ENCODE peak calls at places on chromosomes 1 and 21, in five cellular contexts. N is mesothelial cell of epicardium, B is heart left ventricle, R is stomach, E is breast epithelium. D is an unnamed sample.

GRCh38 chr1:114061431-114061830 is 82.2 kb downstream of the OLFML3 start:
- DNase-seq in N (no peak), B (no peak), R (no peak), E (no peak), D (no peak)

GRCh38 chr1:1048765-1049164 is 25.3 kb downstream of the RNF223 start:
- DNase-seq in N (no peak), B (no peak), R (no peak), E (no peak), D (no peak)

GRCh38 chr1:115642168-115643072 is 650 bp downstream of the VANGL1 start:
- DNase-seq in N (peak), B (peak), R (peak), E (no peak), D (no peak)

GRCh38 chr1:167808104-167808503 is 86.3 kb downstream of the MPZL1 start:
- DNase-seq in N (no peak), B (no peak), R (no peak), E (no peak), D (no peak)

GRCh38 chr1:234755449-234755863 is 145.5 kb upstream of the IRF2BP2 start:
- DNase-seq in N (no peak), B (peak), R (peak), E (peak), D (no peak)

GRCh38 chr1:199269241-199269640 is 630.4 kb downstream of the PTPRC start:
- DNase-seq in N (no peak), B (no peak), R (no peak), E (no peak), D (no peak)

GRCh38 chr1:201404016-201404598 is 5.0 kb upstream of the LAD1 start:
- DNase-seq in N (no peak), B (no peak), R (no peak), E (no peak), D (no peak)

GRCh38 chr21:45325206-45326168 is 37.8 kb upstream of the POFUT2 start:
- DNase-seq in N (no peak), B (peak), R (no peak), E (no peak), D (no peak)

GRCh38 chr1:87084247-87084836 is 169.9 kb downstream of the HS2ST1 start:
- DNase-seq in N (no peak), B (no peak), R (no peak), E (no peak), D (no peak)

GRCh38 chr1:42419449-42419848 is 36.4 kb downstream of the ZMYND12 start:
- DNase-seq in N (no peak), B (peak), R (no peak), E (no peak), D (no peak)

DNA sequence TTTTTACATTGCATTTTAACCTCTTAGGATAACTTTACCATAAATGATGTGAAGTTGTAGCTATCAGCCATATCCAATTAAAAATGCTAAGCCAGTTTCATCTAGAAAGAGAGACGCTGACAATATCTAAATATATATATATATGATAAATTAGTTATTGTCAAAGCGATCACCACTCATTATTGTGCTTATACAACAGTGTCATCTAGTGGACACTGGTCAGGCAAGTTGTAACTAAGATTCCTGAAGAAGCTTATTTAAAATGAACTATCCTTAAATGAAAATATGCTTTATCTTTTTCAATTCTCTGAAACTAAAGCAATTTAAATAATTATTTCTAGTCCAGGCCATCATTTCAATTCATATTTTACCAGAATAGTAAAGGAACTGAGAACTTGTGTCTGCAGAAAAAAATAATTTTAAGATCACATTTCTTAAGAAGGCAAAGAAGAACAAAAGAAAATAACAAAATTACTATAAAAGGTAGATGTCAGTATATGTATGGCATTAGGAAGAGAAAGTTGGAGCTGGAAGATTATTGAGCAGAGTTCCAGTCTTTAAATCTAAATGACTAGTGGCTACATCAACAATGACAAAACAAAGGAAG is 193.3 kb upstream of the SNX7 start:
- DNase-seq in N (no peak), B (no peak), R (no peak), E (no peak), D (peak)
- TF ChIP-seq CTCF in N (peak), B (peak), R (peak), E (no peak), D (no peak)

DNA sequence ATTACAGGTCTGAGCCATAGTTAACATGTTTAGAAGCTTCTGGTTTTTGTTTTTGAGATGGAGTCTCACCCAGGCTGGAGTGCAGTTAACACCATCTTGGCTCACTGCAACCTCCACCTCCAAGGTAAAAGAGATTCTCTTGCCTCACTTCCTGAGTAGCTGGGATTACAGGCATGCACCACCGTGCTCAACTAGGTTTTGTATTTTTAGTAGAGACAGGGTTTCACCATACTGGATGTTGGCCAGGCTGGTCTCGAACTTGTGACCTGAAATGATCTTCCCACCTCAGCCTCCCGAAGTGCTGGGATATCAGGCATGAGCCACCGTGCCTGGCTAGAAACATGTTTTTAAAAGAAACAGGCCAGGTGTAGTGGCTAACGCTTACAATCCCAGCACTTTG is 10.5 kb downstream of the NDUFS5 start:
- DNase-seq in N (no peak), B (no peak), R (no peak), E (no peak), D (no peak)
- TF ChIP-seq CTCF in N (no peak), B (no peak), R (no peak), E (no peak), D (no peak)

DNA sequence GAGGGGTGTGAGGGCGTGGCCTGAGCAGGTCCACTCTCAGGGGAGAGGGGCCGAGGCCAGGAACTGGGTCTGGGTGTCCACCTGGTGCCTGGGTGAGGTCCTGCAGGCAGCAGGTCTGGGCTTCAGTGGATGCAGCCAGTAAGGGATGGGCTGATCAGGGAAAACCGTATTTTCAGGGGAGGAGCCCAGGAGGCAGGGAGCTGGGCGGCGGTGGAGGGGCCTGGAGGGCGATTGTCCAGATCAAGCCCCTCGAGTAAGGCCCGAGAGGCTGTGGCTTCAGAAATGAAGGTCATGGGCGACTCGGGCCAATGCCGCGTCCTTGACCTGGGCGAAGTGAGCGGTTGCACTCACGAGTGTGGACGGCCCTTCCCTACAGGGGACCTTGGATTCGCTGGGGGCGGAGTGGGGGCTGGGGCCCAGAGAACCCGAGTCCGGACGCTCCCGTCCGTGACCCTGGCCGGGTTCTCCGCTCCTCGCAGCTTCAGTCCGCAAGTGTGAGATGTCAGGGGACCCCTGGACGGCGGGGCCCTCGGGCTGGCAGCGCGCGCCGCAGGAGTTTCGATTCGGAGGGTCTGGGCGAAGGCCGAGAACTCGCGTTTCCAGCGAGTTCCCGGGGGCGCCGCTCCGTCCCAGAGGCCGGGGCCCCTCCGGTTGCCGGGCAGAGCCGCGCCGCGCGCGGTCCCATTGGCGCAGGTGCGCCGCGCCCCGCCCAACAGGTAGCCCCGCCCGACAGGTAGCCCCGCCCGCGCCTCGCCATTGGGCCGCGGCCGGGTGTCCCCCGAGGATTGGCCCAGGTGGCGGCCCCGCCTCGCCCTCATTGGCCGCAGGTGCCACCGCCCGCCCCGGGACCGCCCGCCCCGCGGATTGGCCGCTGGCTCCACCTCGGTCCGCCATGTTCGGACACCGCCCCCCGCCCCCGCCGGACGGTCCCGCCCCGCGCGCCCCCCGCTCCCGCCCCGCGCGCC is at the start of gene PRKCZ:
- DNase-seq in N (peak), B (peak), R (peak), E (peak), D (peak)
- TF ChIP-seq CTCF in N (peak), B (no peak), R (peak), E (no peak), D (peak)

GRCh38 chr1:52848423-52848822 is 5.9 kb downstream of the ZYG11A start:
- DNase-seq in N (no peak), B (no peak), R (no peak), E (no peak), D (no peak)

DNA sequence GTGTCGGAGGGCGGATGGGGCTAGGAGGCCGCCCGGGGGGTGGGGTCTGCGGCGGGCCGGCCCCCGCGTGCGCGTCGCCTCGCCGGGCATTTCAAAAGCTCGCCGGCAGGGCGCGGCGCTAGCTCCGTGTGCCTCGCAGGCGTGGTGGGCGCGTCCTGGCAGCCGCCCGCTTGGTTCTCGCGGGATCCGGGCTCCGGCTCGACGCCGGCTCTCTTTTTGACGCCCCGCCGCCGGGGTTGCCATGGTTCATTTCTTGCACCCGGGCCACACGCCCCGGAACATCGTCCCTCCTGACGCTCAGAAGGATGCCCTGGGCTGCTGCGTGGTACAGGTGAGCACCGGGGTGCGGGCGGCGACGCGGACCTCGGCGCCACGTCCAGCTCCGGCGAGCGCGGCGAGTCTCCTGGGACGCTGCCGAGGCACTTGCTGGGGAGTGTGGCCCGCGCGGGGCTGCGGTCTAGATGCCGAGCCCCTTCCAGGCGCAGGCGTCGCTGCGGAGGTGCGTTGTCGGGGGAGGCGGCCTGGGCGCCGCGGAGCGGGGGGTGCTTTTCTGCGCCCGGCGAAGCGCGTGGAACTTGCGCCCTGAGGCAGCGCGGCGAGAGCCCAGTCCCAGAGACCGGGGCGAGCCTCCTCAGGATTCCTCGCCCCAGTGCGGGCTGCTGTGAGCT is at the start of gene ZYG11A:
- DNase-seq in N (peak), B (peak), R (peak), E (peak), D (no peak)
- TF ChIP-seq CTCF in N (peak), B (no peak), R (peak), E (no peak), D (no peak)

GRCh38 chr1:94737124-94737998 is 82.8 kb upstream of the SLC44A3 start:
- DNase-seq in N (no peak), B (no peak), R (no peak), E (no peak), D (no peak)
- TF ChIP-seq CTCF in N (no peak), B (no peak), R (no peak), E (no peak), D (no peak)

DNA sequence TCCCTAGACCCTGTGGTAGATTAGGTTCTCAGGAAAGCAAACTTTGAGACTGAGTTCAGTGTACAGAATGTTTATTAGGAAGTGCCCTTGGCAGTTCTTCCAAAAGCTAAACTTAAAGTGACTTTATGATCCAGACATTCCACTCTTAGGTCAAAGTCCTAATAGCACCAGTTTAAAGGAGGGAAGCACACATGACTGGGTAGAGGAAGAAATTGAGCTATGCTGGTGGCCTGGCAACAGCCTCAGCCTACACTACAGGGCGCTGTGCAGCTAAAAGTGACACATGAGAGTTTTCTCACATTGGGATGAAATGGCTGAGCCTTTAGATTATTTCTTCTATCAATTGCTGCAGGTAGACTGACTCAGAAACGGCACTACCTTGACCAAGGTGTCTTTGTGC is 280.4 kb downstream of the BRINP2 start:
- DNase-seq in N (no peak), B (no peak), R (peak), E (no peak), D (no peak)
- TF ChIP-seq CTCF in N (no peak), B (no peak), R (no peak), E (no peak), D (peak)

GRCh38 chr1:153174624-153175023 is 23.9 kb upstream of the SPRR2G start:
- DNase-seq in N (no peak), B (no peak), R (no peak), E (no peak), D (no peak)

GRCh38 chr1:153178922-153179321 is 24.3 kb upstream of the LELP1 start:
- DNase-seq in N (no peak), B (no peak), R (no peak), E (no peak), D (no peak)

DNA sequence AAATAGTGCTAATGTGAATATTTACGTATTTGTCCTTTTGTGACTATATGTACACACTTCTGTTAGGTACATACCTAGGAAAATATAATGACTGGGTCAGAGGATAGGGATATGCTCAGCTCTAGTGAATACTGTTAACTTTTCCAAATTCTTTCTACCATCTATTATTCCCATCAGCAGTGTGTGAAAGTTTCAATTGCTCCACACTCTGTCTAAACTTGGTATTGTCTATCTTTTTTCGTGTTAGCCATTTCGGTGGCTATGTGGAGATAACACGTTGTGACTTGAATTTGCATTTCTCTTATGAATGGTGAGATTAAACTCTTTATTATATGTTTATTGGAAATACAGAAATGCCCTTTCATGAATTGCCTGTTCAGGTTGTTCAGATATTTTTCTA is 22.7 kb upstream of the LELP1 start:
- DNase-seq in N (no peak), B (no peak), R (no peak), E (no peak), D (no peak)
- TF ChIP-seq CTCF in N (no peak), B (no peak), R (no peak), E (no peak), D (no peak)

GRCh38 chr21:39911286-39911685 is 44.0 kb downstream of the PCP4 start:
- DNase-seq in N (no peak), B (no peak), R (no peak), E (no peak), D (no peak)
- TF ChIP-seq CTCF in N (peak), B (no peak), R (no peak), E (no peak), D (no peak)

D was measured in keratinocyte.